ENCODE peak calls at places on chromosomes 12 and 14, in four cellular contexts. D is H1, T is H9, F is IMR-90. I is an unnamed sample.

GRCh38 chr12:30732954-30733637 is 21.7 kb downstream of the CAPRIN2 start:
- DNase-seq in D (no peak), T (no peak), F (peak; percentile 17), I (no peak)

GRCh38 chr14:100372357-100373048 is 49.4 kb downstream of the SLC25A47 start:
- DNase-seq in D (no peak), T (peak; percentile 56), F (no peak), I (peak; percentile 96)

GRCh38 chr12:2834581-2835491 is at the start of gene NRIP2:
- DNase-seq in D (no peak), T (no peak), F (peak; percentile 73), I (peak; percentile 67)

GRCh38 chr12:11896530-11896929 is 174.2 kb upstream of the BCL2L14 start:
- DNase-seq in D (no peak), T (no peak), F (no peak), I (no peak)

GRCh38 chr12:95231190-95231589 is 13.6 kb downstream of the VEZT start:
- DNase-seq in D (no peak), T (no peak), F (peak; percentile 71), I (no peak)

GRCh38 chr12:34400423-34400881 is 378.2 kb downstream of the ALG10 start:
- DNase-seq in D (no peak), T (no peak), F (no peak), I (no peak)

GRCh38 chr12:1885082-1885596 is 33.3 kb downstream of the CACNA2D4 start:
- DNase-seq in D (no peak), T (no peak), F (no peak), I (no peak)

GRCh38 chr12:127810026-127810425 is 456.9 kb upstream of the TMEM132C start:
- DNase-seq in D (no peak), T (no peak), F (no peak), I (peak; percentile 21)

GRCh38 chr12:131910302-131911110 is 16.1 kb downstream of the ULK1 start:
- DNase-seq in D (no peak), T (no peak), F (no peak), I (no peak)

GRCh38 chr12:94198469-94198868 is 50.1 kb downstream of the PLXNC1 start:
- DNase-seq in D (no peak), T (no peak), F (no peak), I (no peak)

GRCh38 chr12:75116611-75117010 is 93.0 kb downstream of the KCNC2 start:
- DNase-seq in D (no peak), T (no peak), F (no peak), I (no peak)

GRCh38 chr12:23290627-23291330 is 658.7 kb downstream of the SOX5 start:
- DNase-seq in D (no peak), T (no peak), F (no peak), I (no peak)

GRCh38 chr14:85528882-85529585 is 910 bp upstream of the FLRT2 start:
- DNase-seq in D (no peak), T (no peak), F (peak; percentile 72), I (peak; percentile 62)

GRCh38 chr12:51183816-51184215 is 10.9 kb upstream of the TFCP2 start:
- DNase-seq in D (no peak), T (no peak), F (peak; percentile 67), I (no peak)

GRCh38 chr14:76051717-76052459 is 66.3 kb downstream of the IFT43 start:
- DNase-seq in D (no peak), T (peak; percentile 38), F (no peak), I (no peak)

GRCh38 chr12:95205016-95205415 is 12.3 kb downstream of the FGD6 start:
- DNase-seq in D (no peak), T (no peak), F (no peak), I (no peak)

GRCh38 chr12:12645485-12645884 is 33.8 kb downstream of the CREBL2 start:
- DNase-seq in D (no peak), T (peak; percentile 47), F (peak; percentile 40), I (peak; percentile 60)

GRCh38 chr12:65643595-65644386 is 180.5 kb upstream of the HMGA2 start:
- DNase-seq in D (no peak), T (no peak), F (peak; percentile 50), I (no peak)

GRCh38 chr14:22432348-22432976 is 156.6 kb downstream of the DAD1 start:
- DNase-seq in D (no peak), T (no peak), F (peak; percentile 84), I (no peak)

GRCh38 chr14:78075033-78075432 is 95.1 kb upstream of the NRXN3 start:
- DNase-seq in D (no peak), T (no peak), F (no peak), I (no peak)

GRCh38 chr14:36951380-36951911 is 221.0 kb downstream of the SLC25A21 start:
- DNase-seq in D (no peak), T (no peak), F (no peak), I (no peak)

GRCh38 chr14:99073401-99073800 is 198.6 kb downstream of the BCL11B start:
- DNase-seq in D (no peak), T (peak; percentile 8), F (no peak), I (no peak)

DNA sequence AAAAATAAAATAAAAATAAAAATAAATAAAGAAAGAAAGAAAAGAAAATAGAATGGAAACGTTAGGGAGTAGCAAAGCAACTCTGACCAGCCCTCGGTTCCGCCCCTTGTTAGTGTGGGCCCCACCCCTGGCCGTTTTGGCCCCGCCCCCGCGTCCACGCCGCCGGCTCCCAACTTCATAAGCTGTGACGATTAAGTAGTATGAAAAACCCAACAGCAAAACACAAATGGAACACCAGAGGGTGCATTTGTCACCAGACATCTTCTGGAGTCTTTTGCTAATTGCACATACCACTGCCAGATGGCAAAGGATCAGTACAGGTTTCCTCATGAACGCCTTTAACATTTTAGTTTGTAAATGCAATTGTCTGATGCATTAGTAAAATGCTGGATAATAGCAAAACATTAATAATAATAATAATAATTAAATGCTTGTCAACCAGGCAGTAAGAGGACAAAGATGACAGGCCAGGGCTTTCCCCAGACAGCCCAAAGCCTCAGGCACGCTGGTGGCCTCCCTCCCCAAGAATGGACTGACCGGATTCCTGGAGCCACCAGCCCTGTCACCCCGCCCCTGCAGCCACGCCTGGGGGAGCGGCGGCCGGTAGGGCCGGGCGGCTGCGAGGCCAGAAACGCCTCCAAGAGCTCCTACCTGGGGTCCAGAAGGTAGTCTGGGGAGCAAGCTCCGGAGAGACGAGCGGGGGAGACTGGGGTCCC is 23.6 kb downstream of the HSP90AA1 start:
- DNase-seq in D (no peak), T (peak; percentile 68), F (peak; percentile 83), I (peak; percentile 73)
- H3K56ac ChIP-seq in D (no peak overlapping the region), T (no peak overlapping the region), F (no peak overlapping the region), I (peak overlapping the region; percentile 49)

GRCh38 chr12:52496590-52497071 is 3.6 kb upstream of the KRT6A start:
- DNase-seq in D (no peak), T (peak; percentile 85), F (peak; percentile 40), I (peak; percentile 99)

GRCh38 chr12:52497975-52498374 is 4.9 kb upstream of the KRT6A start:
- DNase-seq in D (no peak), T (no peak), F (no peak), I (no peak)

GRCh38 chr12:52501490-52501889 is 8.4 kb upstream of the KRT6A start:
- DNase-seq in D (no peak), T (no peak), F (no peak), I (no peak)

GRCh38 chr12:52499836-52500560 is 6.9 kb upstream of the KRT6A start:
- DNase-seq in D (no peak), T (no peak), F (peak; percentile 34), I (no peak)

GRCh38 chr12:52498971-52499370 is 5.9 kb upstream of the KRT6A start:
- DNase-seq in D (no peak), T (no peak), F (no peak), I (peak; percentile 16)
- H3K56ac ChIP-seq in D (no peak overlapping the region), T (no peak overlapping the region), F (no peak overlapping the region), I (no peak overlapping the region)

GRCh38 chr14:74465335-74465734 is 27.8 kb downstream of the NPC2 start:
- DNase-seq in D (no peak), T (no peak), F (no peak), I (no peak)
- H3K56ac ChIP-seq in D (no peak overlapping the region), T (no peak overlapping the region), F (no peak overlapping the region), I (no peak overlapping the region)

GRCh38 chr12:76410371-76410770 is 62.2 kb upstream of the BBS10 start:
- DNase-seq in D (no peak), T (no peak), F (no peak), I (no peak)
- H3K56ac ChIP-seq in D (no peak overlapping the region), T (no peak overlapping the region), F (no peak overlapping the region), I (no peak overlapping the region)

DNA sequence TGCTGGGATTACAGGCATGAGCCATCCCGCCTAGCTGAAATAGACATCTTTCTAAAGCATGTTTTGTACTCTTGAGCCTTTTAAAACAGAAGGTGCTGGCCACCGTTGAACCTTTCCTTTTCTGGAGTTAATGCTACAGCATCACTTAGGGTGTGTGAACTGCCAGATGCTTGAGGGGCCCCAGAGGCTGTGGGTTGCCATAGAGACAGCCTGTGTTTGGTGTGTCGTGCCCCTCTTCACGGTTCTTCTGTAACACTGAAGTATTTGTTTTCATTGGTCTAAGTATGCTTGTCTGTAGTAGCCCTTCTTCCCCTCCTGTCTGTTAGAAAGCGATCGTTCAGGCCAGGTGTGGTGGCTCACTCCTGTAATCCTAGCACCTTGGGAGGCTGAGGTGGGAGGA is 30.8 kb downstream of the PLEKHG3 start:
- DNase-seq in D (no peak), T (no peak), F (no peak), I (no peak)
- H3K56ac ChIP-seq in D (no peak overlapping the region), T (no peak overlapping the region), F (no peak overlapping the region), I (no peak overlapping the region)

I was measured in mesendoderm.